ENCODE peak calls at places on chromosomes 7 and 10, in seven cellular contexts. I is IMR-90, A is lower leg skin, V is A549, Q is HepG2, R is heart left ventricle, X is uterus. C is an unnamed sample.

GRCh38 chr7:43639858-43640491 is 57.1 kb downstream of the STK17A start:
- DNase-seq in A (no peak), I (peak; percentile 75), V (peak; percentile 32), Q (peak; percentile 98), X (no peak), R (peak; percentile 73), C (peak; percentile 47)

GRCh38 chr7:67595421-67595820 is 598.8 kb downstream of the TYW1 start:
- DNase-seq in Q (no peak), R (no peak), V (no peak), X (no peak), A (no peak), I (no peak), C (no peak)

GRCh38 chr7:80740778-80741545 is 102.5 kb downstream of the CD36 start:
- DNase-seq in V (peak; percentile 37), I (peak; percentile 76), R (no peak), X (no peak), A (no peak), Q (no peak), C (no peak)

GRCh38 chr10:125414998-125415397 is 254.6 kb upstream of the CTBP2 start:
- DNase-seq in R (no peak), A (no peak), Q (no peak), I (peak; percentile 35), X (no peak), V (no peak), C (no peak)

GRCh38 chr7:5665106-5666025 is 116.1 kb downstream of the RNF216 start:
- DNase-seq in V (peak; percentile 79), A (peak; percentile 92), R (peak; percentile 55), I (peak; percentile 76), Q (peak; percentile 76), X (peak; percentile 74), C (peak; percentile 85)

GRCh38 chr10:62885656-62886461 is 69.7 kb upstream of the EGR2 start:
- DNase-seq in R (no peak), I (peak; percentile 19), Q (peak; percentile 15), V (peak; percentile 51), A (no peak), X (no peak), C (peak; percentile 35)

GRCh38 chr7:77383333-77383740 is 32.8 kb downstream of the GSAP start:
- DNase-seq in V (no peak), R (no peak), A (no peak), X (no peak), Q (peak; percentile 11), I (peak; percentile 22), C (no peak)

GRCh38 chr10:122290334-122290733 is 19.2 kb downstream of the BTBD16 start:
- DNase-seq in A (peak; percentile 79), Q (peak; percentile 41), X (no peak), R (no peak), I (no peak), V (no peak), C (no peak)

GRCh38 chr7:137850586-137850985 is 3.8 kb upstream of the DGKI start:
- DNase-seq in V (no peak), I (peak; percentile 71), A (no peak), Q (no peak), R (no peak), X (no peak), C (no peak)

GRCh38 chr10:78806805-78807221 is 262.0 kb upstream of the ZMIZ1 start:
- DNase-seq in R (no peak), X (peak; percentile 29), V (no peak), I (no peak), Q (no peak), A (peak; percentile 73), C (no peak)

GRCh38 chr10:116833986-116834760 is 15.1 kb upstream of the ENO4 start:
- DNase-seq in Q (no peak), V (no peak), R (no peak), X (no peak), A (no peak), I (no peak), C (no peak)

GRCh38 chr7:102291056-102291915 is 4.6 kb downstream of the SH2B2 start:
- DNase-seq in I (no peak), Q (no peak), R (no peak), X (no peak), V (no peak), A (no peak), C (no peak)

GRCh38 chr7:55233001-55233400 is 132.1 kb upstream of the LANCL2 start:
- DNase-seq in V (no peak), R (no peak), I (no peak), X (no peak), A (no peak), Q (no peak), C (no peak)

GRCh38 chr10:53358536-53358935 is 586.0 kb upstream of the MBL2 start:
- DNase-seq in Q (no peak), I (no peak), R (no peak), A (no peak), X (no peak), V (no peak), C (no peak)

DNA sequence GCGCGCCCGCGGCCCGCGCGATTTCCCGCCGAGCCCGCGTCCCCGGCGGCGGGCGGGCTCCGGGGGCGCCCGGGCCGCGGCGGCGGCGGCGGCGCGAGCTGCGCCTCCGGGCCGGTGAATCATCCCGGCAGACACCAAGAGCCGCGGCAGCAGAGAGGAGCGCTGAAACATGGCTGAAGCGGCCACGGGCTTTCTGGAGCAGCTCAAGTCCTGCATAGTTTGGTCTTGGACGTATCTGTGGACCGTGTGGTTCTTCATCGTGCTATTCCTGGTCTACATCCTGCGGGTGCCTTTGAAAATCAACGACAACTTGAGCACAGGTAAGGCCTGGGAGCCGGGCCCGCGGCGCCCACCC is at the start of gene ST7:
- DNase-seq in V (peak; percentile 67), Q (peak; percentile 50), A (peak; percentile 93), I (peak; percentile 68), X (peak; percentile 69), R (peak; percentile 64), C (peak; percentile 46)
- TF ChIP-seq POLR2A in V (no peak), Q (peak; percentile 58), A (no peak), I (peak; percentile 51), X (no peak), R (no peak), C (peak; percentile 9)

DNA sequence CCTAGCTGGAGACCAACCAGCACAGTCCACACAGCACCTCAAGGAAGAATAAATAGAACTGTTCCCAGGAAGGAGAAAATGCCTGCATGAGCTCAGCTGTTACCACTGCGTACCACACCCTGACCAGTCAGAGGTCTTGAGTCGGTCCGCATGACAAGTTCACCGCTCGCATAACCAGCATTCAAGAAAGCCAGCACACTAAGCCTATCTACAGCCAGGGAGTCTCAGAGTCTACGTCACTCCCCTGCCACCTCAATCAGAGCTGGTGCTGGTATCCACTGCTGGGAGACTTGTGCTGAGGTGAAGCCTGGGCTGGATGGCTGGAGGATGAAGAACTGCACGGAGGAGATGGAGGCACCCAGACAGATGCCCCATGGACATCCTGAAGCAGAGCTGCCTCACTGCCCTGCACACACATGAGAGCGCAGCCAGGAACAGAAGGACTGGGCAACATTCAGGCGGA is 19.6 kb downstream of the AKR1C1 start:
- DNase-seq in V (peak; percentile 90), X (no peak), R (no peak), I (peak; percentile 12), Q (peak; percentile 20), A (no peak), C (no peak)
- TF ChIP-seq POLR2A in V (no peak), X (no peak), R (no peak), I (no peak), Q (peak; percentile 77), A (no peak), C (no peak)

DNA sequence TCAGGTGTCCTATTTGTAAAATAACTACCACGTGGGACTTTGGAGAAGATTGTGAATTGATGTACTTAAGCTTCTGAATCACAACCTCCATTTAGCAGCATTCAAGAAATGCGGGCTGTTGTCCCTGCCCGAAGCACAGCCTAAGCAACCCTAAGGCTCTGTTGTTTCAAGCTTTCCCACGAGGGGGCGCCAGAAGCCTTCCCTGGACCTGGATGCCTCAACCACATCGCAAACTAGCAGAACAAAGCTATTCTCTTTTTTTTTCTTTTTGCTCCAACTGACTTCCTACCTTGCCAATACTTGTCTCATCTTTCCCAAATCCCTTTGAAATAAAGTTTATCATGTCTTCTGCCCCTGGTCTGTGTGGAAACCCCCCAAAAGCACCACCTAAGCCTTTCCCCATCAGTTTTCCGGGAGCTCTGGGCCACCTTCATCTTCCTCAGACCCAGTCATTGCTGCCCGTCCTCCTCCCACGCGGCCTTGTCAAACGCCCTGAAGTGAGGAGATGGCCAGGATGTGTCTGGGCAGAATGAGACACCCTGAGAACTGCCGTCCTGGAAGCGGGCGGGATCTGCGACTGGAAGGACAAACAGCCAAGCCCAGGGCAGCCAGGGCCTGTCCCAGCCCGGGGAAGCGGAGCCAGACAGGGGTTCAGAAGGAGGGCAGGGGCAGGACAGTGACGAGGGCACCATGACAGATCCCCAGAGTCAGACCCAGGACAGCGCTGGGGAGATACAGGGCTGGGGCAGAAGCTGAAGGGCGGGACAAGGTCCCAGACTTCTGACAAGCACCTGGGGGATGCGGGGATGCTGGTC is 112.7 kb downstream of the SLIT1 start:
- DNase-seq in R (peak; percentile 70), I (peak; percentile 71), X (peak; percentile 80), A (peak; percentile 94), Q (peak; percentile 55), V (peak; percentile 69), C (peak; percentile 80)
- TF ChIP-seq POLR2A in R (no peak), I (peak; percentile 29), X (no peak), A (no peak), Q (no peak), V (no peak), C (no peak)

DNA sequence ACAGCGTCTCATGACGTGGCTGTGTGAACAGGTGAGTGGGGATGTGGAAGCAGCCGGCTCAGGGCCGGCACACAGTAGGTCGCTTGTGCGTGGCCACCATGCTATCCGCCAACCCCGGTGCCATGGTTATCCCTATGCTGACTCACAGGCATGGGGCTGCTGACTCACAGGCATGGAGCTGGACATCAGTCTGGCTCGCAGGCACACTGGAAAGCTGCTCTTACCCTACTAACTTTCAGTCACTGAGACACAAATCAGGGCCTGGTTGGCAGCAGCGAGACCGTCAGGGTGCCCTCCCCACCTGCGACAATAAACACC is 341.9 kb downstream of the PTPRN2 start:
- DNase-seq in Q (no peak), V (no peak), A (peak; percentile 61), R (no peak), X (no peak), I (no peak), C (no peak)
- TF ChIP-seq POLR2A in Q (no peak), V (no peak), A (no peak), R (no peak), X (no peak), I (no peak), C (no peak)